ENCODE peak calls at places on chromosome 21, in nine cellular contexts. D is HepG2, L is MM.1S, I is kidney, G is fibroblast of lung, Y is keratinocyte, B is astrocyte, E is neural progenitor cell, X is mesendoderm. Z is an unnamed sample.
A peak's percentile ranks its signal among the peaks of the same experiment; 100 is the strongest.

GRCh38 chr21:35256468-35256988 is 207.4 kb upstream of the RUNX1 start:
- DNase-seq in B (peak; percentile 99), G (peak; percentile 99), E (peak; percentile 24), Y (no peak), I (peak; percentile 89), X (peak; percentile 67), L (no peak), D (peak; percentile 29), Z (peak; percentile 98)

GRCh38 chr21:43815107-43815742 is 25.8 kb downstream of the RRP1 start:
- DNase-seq in B (no peak), D (no peak), E (peak; percentile 55), X (peak; percentile 39), L (no peak), I (no peak), Y (no peak), G (no peak), Z (no peak)

GRCh38 chr21:22020221-22020620 is 1022.0 kb downstream of the NCAM2 start:
- DNase-seq in B (no peak), L (no peak), X (peak; percentile 0), G (no peak), E (peak; percentile 50), Y (no peak), D (no peak), I (no peak), Z (no peak)

GRCh38 chr21:17789660-17790059 is 29.5 kb downstream of the C21orf91 start:
- DNase-seq in G (no peak), I (no peak), E (no peak), B (no peak), D (no peak), Y (no peak), L (peak; percentile 42), X (no peak), Z (no peak)

GRCh38 chr21:26982767-26983166 is 15.9 kb upstream of the ADAMTS5 start:
- DNase-seq in D (no peak), I (no peak), X (no peak), E (no peak), Y (peak; percentile 11), B (peak; percentile 29), G (peak; percentile 33), L (no peak), Z (peak; percentile 75)

GRCh38 chr21:36773111-36773510 is 74.2 kb downstream of the SIM2 start:
- DNase-seq in B (peak; percentile 86), D (peak; percentile 55), E (no peak), G (peak; percentile 90), Y (no peak), X (no peak), I (peak; percentile 89), L (no peak), Z (peak; percentile 82)

GRCh38 chr21:32947736-32948135 is 78.0 kb upstream of the OLIG2 start:
- DNase-seq in D (no peak), E (no peak), B (no peak), I (no peak), X (no peak), Y (no peak), L (no peak), G (no peak), Z (no peak)

GRCh38 chr21:46515109-46515508 is 56.4 kb downstream of the DIP2A start:
- DNase-seq in L (no peak), X (no peak), G (peak; percentile 35), D (no peak), B (peak; percentile 16), Y (no peak), I (no peak), E (no peak), Z (no peak)

GRCh38 chr21:41712730-41713129 is 54.1 kb downstream of the RIPK4 start:
- DNase-seq in I (no peak), B (no peak), G (no peak), L (no peak), D (peak; percentile 76), E (no peak), Y (no peak), X (no peak), Z (no peak)

GRCh38 chr21:35563885-35564451 is 496.4 kb downstream of the SETD4 start:
- DNase-seq in Y (no peak), D (no peak), X (peak; percentile 25), I (peak; percentile 90), E (no peak), B (peak; percentile 97), L (no peak), G (peak; percentile 98), Z (no peak)

GRCh38 chr21:22145555-22145954 is 1147.3 kb downstream of the NCAM2 start:
- DNase-seq in E (no peak), X (no peak), G (no peak), Y (no peak), D (no peak), B (no peak), I (no peak), L (no peak), Z (no peak)

GRCh38 chr21:41366522-41367151 is 4.8 kb downstream of the MX2 start:
- DNase-seq in Y (no peak), G (peak; percentile 80), D (peak; percentile 94), E (no peak), X (no peak), B (peak; percentile 78), I (no peak), L (no peak), Z (peak; percentile 89)

GRCh38 chr21:36741506-36741905 is 42.6 kb downstream of the SIM2 start:
- DNase-seq in E (no peak), Y (no peak), I (no peak), D (no peak), G (no peak), B (no peak), L (no peak), X (no peak), Z (no peak)

DNA sequence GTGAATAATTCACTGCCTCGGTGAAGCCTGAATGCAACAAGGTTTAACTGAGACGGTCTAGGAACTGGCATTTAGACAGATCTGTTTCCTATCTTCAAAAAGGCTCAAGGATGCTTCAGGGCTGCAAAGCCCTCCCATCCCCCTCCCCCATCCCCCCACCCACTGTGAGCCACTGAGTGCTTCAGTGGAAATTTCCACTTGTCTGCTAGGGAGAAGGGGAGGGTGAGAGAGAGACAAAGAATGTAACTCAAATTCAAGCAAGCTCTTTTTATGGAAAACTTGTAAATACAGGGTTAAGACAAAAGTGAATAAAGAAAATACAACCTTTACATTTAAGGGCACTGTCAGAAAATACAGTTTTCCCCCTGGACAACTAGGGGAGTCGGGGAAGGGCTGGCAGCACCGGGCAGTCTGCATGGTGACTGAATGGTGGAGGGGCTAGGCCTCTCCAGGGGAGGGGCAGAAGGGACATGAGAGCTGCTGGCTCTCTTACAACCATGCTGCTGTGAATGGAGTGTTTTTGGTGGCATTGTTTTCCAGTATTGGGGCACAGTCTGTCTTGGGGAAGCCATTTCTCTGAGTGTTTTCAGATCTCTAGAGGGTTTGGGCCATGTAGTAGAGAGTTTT is 56.7 kb downstream of the MRPS6 start:
- DNase-seq in X (peak; percentile 88), L (no peak), B (peak; percentile 14), E (peak; percentile 65), G (peak; percentile 47), Y (no peak), D (peak; percentile 18), I (no peak), Z (no peak)
- H3K9ac ChIP-seq in X (peak overlapping the region; percentile 60), L (no peak overlapping the region), B (peak overlapping the region; percentile 46), E (no peak overlapping the region), G (no peak overlapping the region), Y (no peak overlapping the region), D (no peak overlapping the region), I (no peak overlapping the region), Z (no peak overlapping the region)

DNA sequence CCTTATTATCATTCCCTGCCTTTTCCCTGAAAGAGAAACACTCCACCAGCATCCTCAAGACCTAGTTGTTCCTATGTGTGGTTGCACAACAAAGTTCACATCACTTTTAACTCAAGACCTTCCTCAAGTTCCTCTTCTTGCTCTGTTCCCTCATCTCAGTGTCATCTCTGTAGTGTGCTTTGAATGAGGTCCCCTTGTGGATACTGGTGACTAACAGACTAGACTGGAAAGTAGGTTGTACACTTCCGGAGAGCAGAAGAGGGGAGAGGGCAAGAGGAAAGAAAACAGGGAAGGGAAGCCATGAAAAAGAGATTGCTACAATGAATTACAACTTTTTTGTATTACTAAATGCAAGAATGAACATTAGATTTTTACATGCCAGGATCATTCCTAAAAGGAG is 853.8 kb downstream of the USP25 start:
- DNase-seq in I (no peak), G (no peak), E (no peak), D (no peak), B (no peak), X (no peak), L (no peak), Y (no peak), Z (no peak)
- H3K4me1 ChIP-seq in I (peaks cover 28% of the 10 kb centered on the region), G (peaks cover 5% of the 10 kb centered on the region), E (no peaks in the 10 kb centered on the region), D (peaks cover 9% of the 10 kb centered on the region), B (peaks cover 14% of the 10 kb centered on the region), X (no peaks in the 10 kb centered on the region), L (peaks cover 28% of the 10 kb centered on the region), Y (peaks cover 17% of the 10 kb centered on the region), Z (no peaks in the 10 kb centered on the region)

GRCh38 chr21:44818636-44819011 is 762 bp upstream of the SUMO3 start:
- DNase-seq in L (no peak), B (no peak), G (no peak), E (no peak), X (no peak), I (peak; percentile 87), D (no peak), Y (no peak), Z (no peak)
- H3K9ac ChIP-seq in L (peak overlapping the region; percentile 81), B (peak overlapping the region; percentile 85), G (peak overlapping the region; percentile 81), E (no peak overlapping the region), X (peak overlapping the region; percentile 81), I (peak overlapping the region; percentile 69), D (peak overlapping the region; percentile 81), Y (peak overlapping the region; percentile 81), Z (peak overlapping the region; percentile 94)

GRCh38 chr21:29300547-29301138 is 1.9 kb downstream of the BACH1 start:
- DNase-seq in B (peak; percentile 57), E (no peak), D (no peak), X (no peak), G (peak; percentile 62), Y (no peak), I (no peak), L (peak; percentile 19), Z (peak; percentile 16)

GRCh38 chr21:29301703-29302102 is 3.0 kb downstream of the BACH1 start:
- DNase-seq in I (no peak), L (no peak), Y (no peak), B (no peak), E (no peak), X (no peak), G (no peak), D (no peak), Z (no peak)

GRCh38 chr21:29303301-29303700 is 4.6 kb downstream of the BACH1 start:
- DNase-seq in L (no peak), Y (no peak), I (no peak), B (no peak), G (no peak), X (no peak), D (no peak), E (no peak), Z (no peak)

GRCh38 chr21:29304577-29304976 is 5.9 kb downstream of the BACH1 start:
- DNase-seq in X (no peak), Y (no peak), L (no peak), E (no peak), B (peak; percentile 21), D (no peak), I (no peak), G (peak; percentile 25), Z (no peak)

DNA sequence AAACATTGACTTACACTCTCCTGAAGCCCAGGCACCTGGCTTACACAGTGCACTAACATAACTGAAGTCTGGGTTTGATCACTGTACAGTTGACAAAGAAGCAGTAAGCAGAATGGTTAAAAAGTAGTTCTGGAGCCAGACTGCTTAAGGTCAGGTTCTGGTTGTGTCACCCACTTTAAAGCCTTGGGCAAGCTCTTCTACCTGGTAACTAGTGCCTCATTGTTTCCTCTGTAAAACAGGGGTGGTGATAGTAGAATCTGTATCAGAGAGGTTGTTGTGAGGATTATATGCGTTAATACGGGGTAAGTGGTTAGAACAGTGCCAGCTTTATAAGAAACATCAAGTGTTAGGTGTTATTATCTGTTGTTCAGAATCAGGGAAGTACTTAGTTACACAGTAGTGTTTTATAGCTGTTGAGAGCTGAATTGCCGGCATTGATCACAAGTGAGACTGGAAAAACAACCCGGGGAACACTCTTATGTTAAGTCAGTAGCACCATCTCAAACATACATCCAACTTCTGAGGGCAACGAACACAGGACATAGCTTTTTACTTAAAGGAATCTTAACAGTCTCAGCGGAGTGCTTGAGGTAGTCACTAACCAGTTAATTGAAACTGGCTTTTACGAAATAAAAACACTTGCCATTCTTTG is 3.7 kb downstream of the BACH1 start:
- DNase-seq in Y (no peak), I (no peak), G (peak; percentile 36), L (no peak), E (no peak), D (no peak), B (peak; percentile 23), X (no peak), Z (peak; percentile 35)
- H3K4me1 ChIP-seq in Y (peaks cover 51% of the 10 kb centered on the region), I (peaks cover 38% of the 10 kb centered on the region), G (peaks cover 2% of the 10 kb centered on the region), L (peaks cover 28% of the 10 kb centered on the region), E (peaks cover 12% of the 10 kb centered on the region), D (peaks cover 73% of the 10 kb centered on the region), B (peaks cover 37% of the 10 kb centered on the region), X (peaks cover 18% of the 10 kb centered on the region), Z (peaks cover 42% of the 10 kb centered on the region)

Z was measured in PC-3.